ENCODE peak calls at places on chromosomes 3 and 15, in six cellular contexts. Q is GM06990, X is pancreas, B is lower lobe of right lung, T is fibroblast of the aortic adventitia, J is uterus. M is an unnamed sample.

GRCh38 chr15:97652700-97653167 is 307.8 kb upstream of the ARRDC4 start:
- DNase-seq in Q (no peak), X (no peak), B (no peak), T (no peak), J (no peak), M (no peak)

GRCh38 chr3:138328341-138328740 is 1.3 kb downstream of the NME9 start:
- DNase-seq in Q (no peak), X (no peak), B (no peak), T (peak), J (no peak), M (peak)

GRCh38 chr3:14485981-14486380 is 54.2 kb downstream of the GRIP2 start:
- DNase-seq in Q (no peak), X (no peak), B (peak), T (no peak), J (no peak), M (no peak)

GRCh38 chr3:60957541-60957940 is 293.7 kb downstream of the FHIT start:
- DNase-seq in Q (no peak), X (no peak), B (no peak), T (no peak), J (no peak), M (no peak)

GRCh38 chr15:60408438-60409105 is 10.8 kb upstream of the ANXA2 start:
- DNase-seq in Q (peak), X (no peak), B (no peak), T (peak), J (no peak), M (peak)

GRCh38 chr3:197527569-197527968 is 28.2 kb downstream of the BDH1 start:
- DNase-seq in Q (no peak), X (no peak), B (no peak), T (no peak), J (no peak), M (no peak)

GRCh38 chr3:183442994-183443393 is 14.6 kb upstream of the MCF2L2 start:
- DNase-seq in Q (no peak), X (no peak), B (no peak), T (no peak), J (no peak), M (no peak)

GRCh38 chr3:53028641-53029040 is 17.2 kb downstream of the SFMBT1 start:
- DNase-seq in Q (no peak), X (no peak), B (no peak), T (no peak), J (no peak), M (no peak)

GRCh38 chr3:107988464-107989156 is 102.2 kb downstream of the CD47 start:
- DNase-seq in Q (no peak), X (no peak), B (peak), T (peak), J (no peak), M (peak)

GRCh38 chr15:100464895-100465294 is 63.9 kb downstream of the CERS3 start:
- DNase-seq in Q (no peak), X (no peak), B (no peak), T (no peak), J (no peak), M (no peak)

GRCh38 chr15:63610209-63610841 is 13.1 kb downstream of the FBXL22 start:
- DNase-seq in Q (peak), X (peak), B (peak), T (peak), J (peak), M (peak)

GRCh38 chr3:131900891-131901290 is 133.9 kb downstream of the CPNE4 start:
- DNase-seq in Q (no peak), X (no peak), B (no peak), T (no peak), J (no peak), M (no peak)

GRCh38 chr3:131896285-131896684 is 138.5 kb downstream of the CPNE4 start:
- DNase-seq in Q (no peak), X (no peak), B (no peak), T (no peak), J (no peak), M (no peak)

GRCh38 chr3:131901686-131902085 is 133.1 kb downstream of the CPNE4 start:
- DNase-seq in Q (no peak), X (no peak), B (no peak), T (peak), J (no peak), M (peak)

GRCh38 chr3:131898346-131898745 is 136.5 kb downstream of the CPNE4 start:
- DNase-seq in Q (no peak), X (no peak), B (no peak), T (no peak), J (no peak), M (no peak)

GRCh38 chr3:131899021-131899420 is 135.8 kb downstream of the CPNE4 start:
- DNase-seq in Q (no peak), X (no peak), B (no peak), T (no peak), J (no peak), M (no peak)
- H3K4me3 ChIP-seq in Q (no peak), X (no peak), B (no peak), T (no peak), J (no peak), M (no peak)

GRCh38 chr3:45793482-45794176 is 2.7 kb downstream of the SLC6A20 start:
- DNase-seq in Q (no peak), X (peak), B (no peak), T (no peak), J (no peak), M (no peak)

GRCh38 chr3:45790611-45791010 is 5.7 kb downstream of the SLC6A20 start:
- DNase-seq in Q (no peak), X (no peak), B (no peak), T (no peak), J (no peak), M (no peak)

GRCh38 chr3:45794177-45794560 is 2.2 kb downstream of the SLC6A20 start:
- DNase-seq in Q (no peak), X (no peak), B (no peak), T (no peak), J (no peak), M (no peak)

GRCh38 chr3:45792516-45793172 is 3.7 kb downstream of the SLC6A20 start:
- DNase-seq in Q (no peak), X (no peak), B (no peak), T (no peak), J (no peak), M (no peak)

DNA sequence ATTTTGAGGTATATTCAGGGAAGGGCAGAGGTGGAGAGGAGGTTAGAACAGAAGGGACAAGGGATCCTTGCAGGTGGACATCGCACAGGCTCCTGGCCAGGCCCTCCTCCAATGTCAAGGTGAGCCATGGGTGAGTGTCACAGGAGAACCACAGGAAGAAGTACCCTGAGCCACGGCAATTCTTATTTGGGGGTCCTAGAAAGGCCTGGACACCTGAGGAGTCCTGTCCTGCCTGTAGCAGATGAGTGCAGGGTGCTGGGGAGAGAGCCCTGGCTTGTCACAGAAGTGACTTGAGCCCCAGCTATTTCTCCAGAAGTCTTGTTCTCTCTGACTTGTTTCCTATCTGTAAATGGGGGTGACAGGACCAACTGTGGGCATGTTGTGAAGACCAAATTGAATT is 4.3 kb downstream of the SLC6A20 start:
- DNase-seq in Q (no peak), X (no peak), B (no peak), T (no peak), J (no peak), M (no peak)
- TF ChIP-seq CTCF in Q (no peak), X (no peak), B (no peak), T (no peak), J (no peak), M (no peak)

GRCh38 chr3:188241883-188242282 is 87.9 kb downstream of the LPP start:
- DNase-seq in Q (no peak), X (no peak), B (no peak), T (no peak), J (no peak), M (peak)

GRCh38 chr3:188241072-188241471 is 87.1 kb downstream of the LPP start:
- DNase-seq in Q (no peak), X (no peak), B (no peak), T (no peak), J (no peak), M (peak)

GRCh38 chr3:188244395-188244861 is 90.5 kb downstream of the LPP start:
- DNase-seq in Q (no peak), X (no peak), B (no peak), T (peak), J (no peak), M (peak)

GRCh38 chr3:188242426-188243123 is 88.6 kb downstream of the LPP start:
- DNase-seq in Q (no peak), X (no peak), B (no peak), T (no peak), J (no peak), M (no peak)

GRCh38 chr3:188243124-188243795 is 89.3 kb downstream of the LPP start:
- DNase-seq in Q (no peak), X (no peak), B (no peak), T (no peak), J (no peak), M (no peak)
- H3K4me3 ChIP-seq in Q (no peak), X (no peak), B (no peak), T (no peak), J (no peak), M (no peak)

GRCh38 chr3:26293351-26293750 is 329.2 kb upstream of the LRRC3B start:
- DNase-seq in Q (no peak), X (no peak), B (no peak), T (no peak), J (no peak), M (no peak)
- TF ChIP-seq CTCF in Q (no peak), X (no peak), B (no peak), T (no peak), J (no peak), M (no peak)

M was measured in fibroblast of mammary gland.